ENCODE peak calls at places on chromosomes 4 and X, in seven cellular contexts. A is neural progenitor cell, U is K562, V is PC-3, D is astrocyte, G is fibroblast of lung, T is hepatocyte. B is an unnamed sample.

GRCh38 chr4:184932343-184932742 is 85.9 kb upstream of the HELT start:
- DNase-seq in A (peak), U (no peak), V (no peak), D (no peak), G (no peak), T (peak), B (no peak)

GRCh38 chrX:130139474-130140201 is 26.0 kb downstream of the AIFM1 start:
- DNase-seq in A (peak), U (no peak), V (no peak), D (no peak), G (no peak), T (no peak), B (no peak)

GRCh38 chr4:87030606-87031441 is 96.0 kb downstream of the AFF1 start:
- DNase-seq in A (peak), U (no peak), V (no peak), D (peak), G (peak), T (no peak), B (no peak)

GRCh38 chr4:85672116-85672515 is 197.2 kb downstream of the ARHGAP24 start:
- DNase-seq in A (no peak), U (no peak), V (no peak), D (no peak), G (no peak), T (no peak), B (no peak)

GRCh38 chr4:18020671-18021469 is 685 bp downstream of the LCORL start:
- DNase-seq in A (peak), U (peak), V (peak), D (peak), G (peak), T (peak), B (peak)

GRCh38 chr4:10461091-10461849 is 4.0 kb upstream of the ZNF518B start:
- DNase-seq in A (peak), U (peak), V (no peak), D (peak), G (peak), T (peak), B (peak)

GRCh38 chr4:67892905-67893304 is 9.1 kb upstream of the TMPRSS11D start:
- DNase-seq in A (peak), U (no peak), V (no peak), D (no peak), G (no peak), T (no peak), B (no peak)

GRCh38 chrX:39199429-39199828 is 398.2 kb downstream of the MID1IP1 start:
- DNase-seq in A (no peak), U (no peak), V (peak), D (no peak), G (no peak), T (no peak), B (no peak)

GRCh38 chrX:11532291-11533075 is 133.2 kb downstream of the ARHGAP6 start:
- DNase-seq in A (no peak), U (peak), V (peak), D (no peak), G (peak), T (peak), B (no peak)

GRCh38 chr4:54683616-54684346 is 26.0 kb downstream of the KIT start:
- DNase-seq in A (peak), U (no peak), V (peak), D (no peak), G (peak), T (no peak), B (peak)

GRCh38 chr4:560731-561211 is 15.3 kb downstream of the TMEM271 start:
- DNase-seq in A (no peak), U (no peak), V (no peak), D (no peak), G (no peak), T (no peak), B (no peak)

GRCh38 chrX:318739-319578 is at the start of gene GTPBP6:
- DNase-seq in A (peak), U (peak), V (peak), D (peak), G (peak), T (peak), B (peak)

GRCh38 chr4:132195181-132195580 is 953.9 kb upstream of the PCDH10 start:
- DNase-seq in A (no peak), U (no peak), V (no peak), D (peak), G (peak), T (no peak), B (no peak)
- H2AFZ ChIP-seq in A (no peak), U (no peak), V (no peak), D (no peak), G (no peak), T (no peak), B (no peak)

GRCh38 chr4:20248155-20248558 is 3.5 kb upstream of the SLIT2 start:
- DNase-seq in A (peak), U (no peak), V (peak), D (peak), G (peak), T (peak), B (no peak)
- H3K4me3 ChIP-seq in A (no peak), U (no peak), V (no peak), D (no peak), G (no peak), T (no peak), B (no peak)

GRCh38 chrX:153885208-153885787 is 675 bp downstream of the L1CAM start:
- DNase-seq in A (no peak), U (peak), V (no peak), D (no peak), G (no peak), T (no peak), B (no peak)
- TF ChIP-seq EZH2 in A (no peak), U (no peak), V (no peak), D (peak), G (peak), T (no peak), B (no peak)

GRCh38 chr4:186809070-186809469 is 85.4 kb upstream of the FAT1 start:
- DNase-seq in A (no peak), U (no peak), V (no peak), D (no peak), G (no peak), T (no peak), B (no peak)
- H2AFZ ChIP-seq in A (no peak), U (peak), V (no peak), D (no peak), G (no peak), T (no peak), B (no peak)

GRCh38 chrX:16005899-16006298 is 117.5 kb upstream of the GRPR start:
- DNase-seq in A (no peak), U (no peak), V (no peak), D (no peak), G (no peak), T (peak), B (no peak)
- H3K4me3 ChIP-seq in A (no peak), U (no peak), V (no peak), D (no peak), G (no peak), T (no peak), B (no peak)

GRCh38 chr4:110614173-110614948 is 8.5 kb downstream of the PITX2 start:
- DNase-seq in A (peak), U (no peak), V (no peak), D (no peak), G (no peak), T (no peak), B (no peak)

GRCh38 chr4:110616162-110617062 is 6.5 kb downstream of the PITX2 start:
- DNase-seq in A (no peak), U (no peak), V (no peak), D (no peak), G (no peak), T (no peak), B (no peak)

GRCh38 chr4:110614981-110615365 is 7.9 kb downstream of the PITX2 start:
- DNase-seq in A (peak), U (no peak), V (no peak), D (no peak), G (no peak), T (no peak), B (no peak)

GRCh38 chr4:110617095-110617494 is 5.8 kb downstream of the PITX2 start:
- DNase-seq in A (no peak), U (no peak), V (no peak), D (no peak), G (no peak), T (no peak), B (no peak)

GRCh38 chr4:110615366-110616161 is 7.3 kb downstream of the PITX2 start:
- DNase-seq in A (peak), U (no peak), V (no peak), D (no peak), G (no peak), T (peak), B (no peak)
- TF ChIP-seq EZH2 in A (no peak), U (no peak), V (no peak), D (peak), G (peak), T (no peak), B (peak)

GRCh38 chrX:120570201-120570600 is 9.4 kb upstream of the CUL4B start:
- DNase-seq in A (no peak), U (no peak), V (no peak), D (no peak), G (no peak), T (no peak), B (no peak)

GRCh38 chrX:120575379-120576114 is 14.8 kb upstream of the CUL4B start:
- DNase-seq in A (no peak), U (peak), V (no peak), D (no peak), G (no peak), T (no peak), B (no peak)
- H2AFZ ChIP-seq in A (no peak), U (peak), V (no peak), D (no peak), G (no peak), T (no peak), B (no peak)

GRCh38 chrX:153966841-153967535 is 4.6 kb downstream of the HCFC1 start:
- DNase-seq in A (no peak), U (no peak), V (no peak), D (no peak), G (no peak), T (no peak), B (no peak)
- H3K4me3 ChIP-seq in A (no peak), U (peak), V (no peak), D (no peak), G (no peak), T (no peak), B (no peak)

GRCh38 chr4:1862055-1862911 is 6.3 kb upstream of the LETM1 start:
- DNase-seq in A (no peak), U (peak), V (no peak), D (no peak), G (no peak), T (peak), B (no peak)
- TF ChIP-seq EZH2 in A (no peak), U (no peak), V (no peak), D (no peak), G (no peak), T (no peak), B (no peak)

GRCh38 chr4:139440971-139441370 is 12.9 kb upstream of the RAB33B start:
- DNase-seq in A (no peak), U (no peak), V (no peak), D (peak), G (no peak), T (no peak), B (peak)

GRCh38 chr4:139438141-139438540 is 15.8 kb upstream of the RAB33B start:
- DNase-seq in A (no peak), U (no peak), V (no peak), D (no peak), G (no peak), T (no peak), B (no peak)

DNA sequence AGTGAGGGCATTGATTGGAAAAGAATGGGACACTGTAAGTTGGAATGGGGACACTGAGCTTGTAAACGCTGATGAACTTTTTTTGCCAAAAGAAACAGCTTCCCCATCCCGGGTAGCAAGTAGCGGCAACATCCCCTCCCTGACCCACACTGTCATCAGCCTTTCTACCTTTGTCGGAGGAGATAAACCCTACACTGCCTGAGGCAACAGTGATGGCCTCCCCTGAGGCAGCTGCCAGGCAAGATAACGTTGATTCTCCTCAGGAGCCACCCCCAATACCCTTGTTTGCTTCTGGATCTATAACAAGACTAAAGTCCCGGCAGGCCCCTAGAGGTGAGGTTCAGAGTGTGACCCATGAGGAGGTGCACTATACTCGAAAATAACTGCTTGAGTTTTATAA is 10.3 kb upstream of the RAB33B start:
- DNase-seq in A (no peak), U (peak), V (no peak), D (no peak), G (no peak), T (no peak), B (no peak)
- H2AFZ ChIP-seq in A (no peak), U (peak), V (no peak), D (no peak), G (no peak), T (no peak), B (no peak)